ENCODE peak calls at places on chromosomes 16 and 17, in five cellular contexts. Y is stomach, M is heart right ventricle, N is heart left ventricle, S is BE2C. Q is an unnamed sample.

GRCh38 chr16:22278841-22279240 is 18.4 kb upstream of the POLR3E start:
- DNase-seq in Y (no peak), N (no peak), M (no peak), S (no peak), Q (no peak)

GRCh38 chr16:20937736-20938135 is 37.2 kb downstream of the LYRM1 start:
- DNase-seq in Y (no peak), S (no peak), M (no peak), N (no peak), Q (no peak)

GRCh38 chr17:57311281-57312216 is 55.2 kb downstream of the MSI2 start:
- DNase-seq in N (no peak), M (no peak), Y (peak; percentile 38), S (no peak), Q (no peak)

GRCh38 chr16:85462405-85463227 is 150.5 kb upstream of the GSE1 start:
- DNase-seq in Y (peak; percentile 51), S (peak; percentile 65), M (peak; percentile 71), N (peak; percentile 55), Q (no peak)

GRCh38 chr16:22207715-22208360 is 1.8 kb downstream of the EEF2K start:
- DNase-seq in M (no peak), S (no peak), N (no peak), Y (no peak), Q (no peak)

GRCh38 chr17:41301916-41302901 is at the start of gene KRTAP29-1:
- DNase-seq in S (no peak), N (peak; percentile 48), M (peak; percentile 51), Y (no peak), Q (no peak)

GRCh38 chr17:73467651-73468050 is 155.8 kb upstream of the CDC42EP4 start:
- DNase-seq in S (no peak), Y (no peak), N (no peak), M (no peak), Q (no peak)

GRCh38 chr17:38747385-38748328 is 479 bp downstream of the PCGF2 start:
- DNase-seq in M (peak; percentile 64), S (peak; percentile 65), N (peak; percentile 74), Y (no peak), Q (no peak)

GRCh38 chr17:31008374-31009035 is 37.7 kb downstream of the RNF135 start:
- DNase-seq in Y (peak; percentile 65), M (peak; percentile 70), S (no peak), N (peak; percentile 54), Q (no peak)

GRCh38 chr16:68146583-68146982 is 61.4 kb downstream of the NFATC3 start:
- DNase-seq in Y (no peak), M (no peak), S (peak; percentile 25), N (no peak), Q (no peak)

GRCh38 chr17:31610301-31610910 is 218.9 kb downstream of the RAB11FIP4 start:
- DNase-seq in N (no peak), S (no peak), M (no peak), Y (no peak), Q (no peak)

GRCh38 chr17:59769891-59770290 is 62.4 kb downstream of the VMP1 start:
- DNase-seq in S (no peak), Y (no peak), N (no peak), M (no peak), Q (no peak)

GRCh38 chr16:84833142-84833495 is 13.3 kb downstream of the CRISPLD2 start:
- DNase-seq in S (no peak), Y (no peak), M (no peak), N (no peak), Q (no peak)

GRCh38 chr16:74865922-74866598 is 91.4 kb upstream of the FA2H start:
- DNase-seq in S (no peak), N (no peak), M (no peak), Y (no peak), Q (no peak)

GRCh38 chr17:7854851-7855642 is at the start of gene TMEM88:
- DNase-seq in Y (no peak), S (no peak), N (peak; percentile 60), M (peak; percentile 57), Q (no peak)

GRCh38 chr17:57006040-57006439 is 28.1 kb downstream of the SCPEP1 start:
- DNase-seq in Y (no peak), N (no peak), M (no peak), S (no peak), Q (no peak)

GRCh38 chr17:72710185-72710584 is 382.3 kb downstream of the SLC39A11 start:
- DNase-seq in S (no peak), Y (no peak), N (no peak), M (no peak), Q (no peak)

GRCh38 chr17:57540596-57540995 is 204.5 kb downstream of the CCDC182 start:
- DNase-seq in Y (no peak), N (no peak), S (no peak), M (no peak), Q (no peak)

GRCh38 chr16:71796501-71796900 is 12.1 kb downstream of the AP1G1 start:
- DNase-seq in M (no peak), N (no peak), Y (no peak), S (no peak), Q (no peak)

GRCh38 chr16:75789237-75789636 is 62.9 kb upstream of the CPHXL start:
- DNase-seq in M (no peak), N (no peak), Y (no peak), S (peak; percentile 15), Q (no peak)

GRCh38 chr16:4103741-4104140 is 12.5 kb downstream of the ADCY9 start:
- DNase-seq in S (no peak), Y (no peak), N (no peak), M (no peak), Q (no peak)

GRCh38 chr16:17509194-17509593 is 38.4 kb upstream of the XYLT1 start:
- DNase-seq in M (no peak), Y (no peak), N (no peak), S (no peak), Q (no peak)

GRCh38 chr17:34246436-34246835 is 8.6 kb upstream of the CCL2 start:
- DNase-seq in N (no peak), S (no peak), M (no peak), Y (no peak), Q (no peak)

GRCh38 chr16:1613728-1614225 is 1.6 kb downstream of the CRAMP1 start:
- DNase-seq in S (no peak), Y (peak; percentile 30), M (no peak), N (no peak), Q (no peak)

GRCh38 chr16:3095869-3096268 is 3.2 kb downstream of the ZSCAN10 start:
- DNase-seq in Y (no peak), M (no peak), S (no peak), N (no peak), Q (no peak)

GRCh38 chr16:23527961-23528634 is 17.8 kb upstream of the GGA2 start:
- DNase-seq in M (no peak), Y (no peak), N (no peak), S (no peak), Q (no peak)

GRCh38 chr17:68197091-68197996 is 50.5 kb upstream of the AMZ2 start:
- DNase-seq in S (no peak), M (no peak), N (no peak), Y (no peak), Q (no peak)

GRCh38 chr17:8384801-8385335 is 1.9 kb upstream of the RPL26 start:
- DNase-seq in S (no peak), Y (no peak), N (no peak), M (no peak), Q (no peak)

GRCh38 chr17:78664476-78665384 is 87.5 kb upstream of the DNAH17 start:
- DNase-seq in N (no peak), Y (no peak), M (no peak), S (no peak), Q (peak; percentile 32)

GRCh38 chr17:1604831-1605528 is 23.7 kb downstream of the SLC43A2 start:
- DNase-seq in S (no peak), Y (peak; percentile 33), N (no peak), M (no peak), Q (no peak)

GRCh38 chr16:81880816-81881215 is 101.7 kb downstream of the PLCG2 start:
- DNase-seq in S (no peak), M (no peak), N (no peak), Y (no peak), Q (no peak)

GRCh38 chr16:81878529-81878928 is 99.4 kb downstream of the PLCG2 start:
- DNase-seq in S (no peak), Y (no peak), N (no peak), M (no peak), Q (no peak)

GRCh38 chr16:81881228-81881627 is 102.1 kb downstream of the PLCG2 start:
- DNase-seq in N (no peak), M (no peak), S (no peak), Y (no peak), Q (no peak)

GRCh38 chr16:81882559-81882958 is 103.5 kb downstream of the PLCG2 start:
- DNase-seq in N (no peak), M (no peak), S (no peak), Y (no peak), Q (no peak)

GRCh38 chr16:81879625-81880024 is 100.5 kb downstream of the PLCG2 start:
- DNase-seq in Y (no peak), M (no peak), N (no peak), S (no peak), Q (no peak)
- TF ChIP-seq CTCF in Y (no peak), M (no peak), N (no peak), S (peak; percentile 31), Q (no peak)

DNA sequence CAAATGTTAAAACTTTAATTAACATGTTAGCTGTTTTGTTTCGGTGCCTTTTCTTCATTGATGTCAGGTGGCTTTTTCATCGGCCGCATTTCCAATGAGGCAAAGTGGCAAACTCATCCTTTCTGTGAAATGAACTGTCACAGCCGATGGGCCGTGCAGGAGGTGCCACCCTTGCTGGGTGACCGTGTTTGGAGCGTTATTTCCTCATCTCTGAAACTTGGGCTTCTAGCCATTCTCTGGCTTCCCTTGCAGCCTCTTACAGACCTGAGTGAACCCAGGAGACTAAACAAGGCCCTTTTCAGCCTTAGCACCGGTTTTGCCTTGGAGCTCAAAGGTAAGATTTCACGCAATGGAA is 42.2 kb upstream of the PRSS54 start:
- DNase-seq in N (no peak), Y (no peak), M (no peak), S (no peak), Q (no peak)
- H3K4me3 ChIP-seq in N (peak overlapping the region; percentile 32), Y (peak overlapping the region; percentile 11), M (peak overlapping the region; percentile 29), S (peak overlapping the region; percentile 44), Q (peak overlapping the region; percentile 9)

DNA sequence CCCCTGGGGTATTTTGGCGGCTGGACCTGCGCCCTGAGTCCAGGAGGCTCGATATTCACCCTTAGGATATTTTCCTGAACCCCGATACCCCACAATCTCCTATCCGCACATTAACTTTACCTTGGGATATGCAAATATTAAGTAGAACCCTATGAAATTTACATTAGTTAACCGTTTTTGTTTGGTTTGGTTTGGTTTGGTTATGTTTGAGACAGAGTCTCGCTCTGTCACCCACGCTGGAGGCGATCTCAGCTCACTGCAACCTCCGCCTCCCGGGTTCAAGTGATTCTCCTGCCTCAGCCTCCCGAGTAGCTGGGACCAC is 9.3 kb upstream of the NAGS start:
- DNase-seq in Y (no peak), M (no peak), S (no peak), N (no peak), Q (no peak)
- TF ChIP-seq CTCF in Y (no peak), M (no peak), S (no peak), N (no peak), Q (no peak)

DNA sequence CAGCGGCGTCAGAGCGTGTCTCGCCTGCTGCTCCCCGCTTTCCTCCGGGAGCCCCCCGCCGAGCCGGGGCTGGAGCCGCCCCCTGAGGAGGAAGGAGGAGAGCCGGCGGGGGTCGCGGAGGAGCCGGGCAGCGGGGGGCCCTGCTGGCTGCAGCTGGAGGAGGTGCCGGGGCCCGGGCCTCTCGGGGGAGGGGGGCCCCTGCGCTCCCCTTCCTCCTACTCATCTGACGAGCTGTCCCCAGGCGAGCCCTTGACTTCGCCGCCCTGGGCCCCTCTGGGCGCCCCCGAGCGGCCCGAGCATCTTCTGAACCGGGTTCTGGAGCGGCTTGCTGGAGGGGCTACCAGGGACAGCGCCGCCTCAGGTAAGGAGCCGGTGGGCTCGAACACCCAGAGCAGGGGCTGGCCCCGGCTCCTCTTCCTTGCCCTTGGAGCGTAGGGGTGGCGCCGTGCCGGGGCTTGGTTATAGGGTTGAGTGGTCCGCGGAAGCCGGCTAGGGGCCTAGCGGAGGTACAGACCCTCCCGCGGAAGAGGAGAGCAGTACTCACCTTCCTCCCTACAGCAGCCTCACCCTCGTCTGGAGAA is 841 bp downstream of the RAPGEFL1 start:
- DNase-seq in S (no peak), N (no peak), Y (no peak), M (no peak), Q (no peak)
- H3K4me3 ChIP-seq in S (no peak overlapping the region), N (peak overlapping the region; percentile 41), Y (peak overlapping the region; percentile 60), M (peak overlapping the region; percentile 56), Q (peak overlapping the region; percentile 55)